ENCODE peak calls at places on chromosome 15, in eight cellular contexts. W is HT1080; C is activated gamma-delta T cell treated with anti-CD3 and anti-CD28 coated beads, Interleukin-2, amount 50 U/mL, for 16 hours; L is heart left ventricle; E is NCI-H2029; D is activated CD4-positive, alpha-beta T cell treated with anti-CD3 and anti-CD28 coated beads, Interleukin-2, amount 50 U/mL, for 48 hours; R is head of caudate nucleus; G is T-helper 1 cell. H is an unnamed sample.

GRCh38 chr15:34905047-34905446 is 64.5 kb downstream of the AQR start:
- DNase-seq in W (no peak), D (no peak), L (no peak), G (no peak), R (no peak), E (no peak), C (no peak), H (no peak)

GRCh38 chr15:63146684-63147083 is 10.6 kb downstream of the RPS27L start:
- DNase-seq in W (no peak), C (no peak), L (no peak), E (no peak), G (no peak), D (no peak), R (no peak), H (no peak)

GRCh38 chr15:23912191-23912590 is 225.1 kb upstream of the NDN start:
- DNase-seq in W (no peak), G (no peak), L (no peak), C (no peak), D (no peak), R (peak), E (no peak), H (no peak)

GRCh38 chr15:99050328-99050980 is 42.9 kb upstream of the PGPEP1L start:
- DNase-seq in C (no peak), G (no peak), W (no peak), D (no peak), L (no peak), E (no peak), R (no peak), H (no peak)

GRCh38 chr15:40128746-40129660 is 20.3 kb upstream of the BMF start:
- DNase-seq in D (no peak), R (no peak), W (no peak), L (no peak), C (no peak), G (no peak), E (no peak), H (no peak)

GRCh38 chr15:44029940-44030568 is 165.0 kb downstream of the FRMD5 start:
- DNase-seq in R (no peak), C (no peak), G (no peak), L (no peak), E (no peak), D (no peak), W (no peak), H (no peak)

GRCh38 chr15:75713338-75713895 is 769 bp upstream of the CSPG4 start:
- DNase-seq in G (no peak), R (no peak), W (peak), E (peak), L (peak), C (no peak), D (no peak), H (no peak)

GRCh38 chr15:41904487-41905359 is 10.9 kb upstream of the SPTBN5 start:
- DNase-seq in W (peak), C (peak), D (peak), G (peak), E (no peak), L (peak), R (peak), H (peak)

GRCh38 chr15:89068325-89068784 is 19.9 kb upstream of the ABHD2 start:
- DNase-seq in W (peak), R (no peak), L (peak), D (peak), E (no peak), C (no peak), G (no peak), H (peak)

GRCh38 chr15:68506071-68506470 is 72.7 kb upstream of the CORO2B start:
- DNase-seq in D (no peak), W (no peak), C (no peak), E (no peak), R (no peak), G (no peak), L (no peak), H (no peak)

GRCh38 chr15:70407955-70408354 is 310.2 kb upstream of the TLE3 start:
- DNase-seq in R (no peak), W (no peak), C (no peak), G (no peak), E (no peak), L (no peak), D (no peak), H (no peak)

GRCh38 chr15:22831473-22831872 is 7.0 kb upstream of the NIPA2 start:
- DNase-seq in R (no peak), G (no peak), E (no peak), L (no peak), W (no peak), D (no peak), C (no peak), H (no peak)

GRCh38 chr15:71203573-71204444 is 88.5 kb downstream of the THSD4 start:
- DNase-seq in C (no peak), R (no peak), G (no peak), L (no peak), W (no peak), D (no peak), E (no peak), H (no peak)

GRCh38 chr15:46442196-46442595 is 807.4 kb downstream of the SQOR start:
- DNase-seq in C (no peak), G (no peak), R (no peak), D (no peak), L (no peak), W (peak), E (no peak), H (no peak)

GRCh38 chr15:50607129-50607528 is 60.7 kb upstream of the USP50 start:
- DNase-seq in G (no peak), R (no peak), C (no peak), W (no peak), D (no peak), L (no peak), E (no peak), H (no peak)

GRCh38 chr15:52161406-52161966 is 29.7 kb downstream of the GNB5 start:
- DNase-seq in D (no peak), G (no peak), C (no peak), W (no peak), E (no peak), R (no peak), L (no peak), H (no peak)

GRCh38 chr15:62145015-62145735 is 19.9 kb downstream of the C2CD4B start:
- DNase-seq in W (no peak), D (no peak), E (no peak), L (no peak), C (no peak), R (no peak), G (no peak), H (no peak)

H was measured in T-helper 2 cell.